ENCODE peak calls at places on chromosome 2, in four cellular contexts. N, K, X and I are unnamed samples. For H3K4me1, the result is how much of the 10 kb centered on the place peaks cover.

GRCh38 chr2:75130171-75130570 is 69.1 kb downstream of the TACR1 start:
- DNase-seq in N (no peak), K (peak), X (no peak), I (no peak)

GRCh38 chr2:174902491-174903242 is 102.5 kb downstream of the CHN1 start:
- DNase-seq in N (no peak), K (no peak), X (no peak), I (no peak)

GRCh38 chr2:86393521-86394490 is 47.4 kb upstream of the KDM3A start:
- DNase-seq in N (no peak), K (no peak), X (no peak), I (no peak)

GRCh38 chr2:215447673-215448081 is 11.8 kb upstream of the FN1 start:
- DNase-seq in N (no peak), K (no peak), X (no peak), I (no peak)

GRCh38 chr2:134247679-134248078 is 6.2 kb upstream of the MGAT5 start:
- DNase-seq in N (no peak), K (no peak), X (no peak), I (no peak)

GRCh38 chr2:15701326-15701907 is 109.7 kb downstream of the DDX1 start:
- DNase-seq in N (peak), K (no peak), X (no peak), I (no peak)

GRCh38 chr2:143893340-143893739 is 626.6 kb downstream of the ZEB2 start:
- DNase-seq in N (no peak), K (no peak), X (no peak), I (no peak)

GRCh38 chr2:119109823-119110222 is 48.7 kb downstream of the C1QL2 start:
- DNase-seq in N (no peak), K (no peak), X (no peak), I (no peak)

GRCh38 chr2:61978522-61978921 is 73.0 kb downstream of the COMMD1 start:
- DNase-seq in N (no peak), K (peak), X (no peak), I (no peak)

GRCh38 chr2:62540786-62541168 is 34.8 kb upstream of the TMEM17 start:
- DNase-seq in N (no peak), K (no peak), X (no peak), I (no peak)

GRCh38 chr2:54726431-54726830 is 3.0 kb downstream of the EML6 start:
- DNase-seq in N (no peak), K (peak), X (no peak), I (no peak)

DNA sequence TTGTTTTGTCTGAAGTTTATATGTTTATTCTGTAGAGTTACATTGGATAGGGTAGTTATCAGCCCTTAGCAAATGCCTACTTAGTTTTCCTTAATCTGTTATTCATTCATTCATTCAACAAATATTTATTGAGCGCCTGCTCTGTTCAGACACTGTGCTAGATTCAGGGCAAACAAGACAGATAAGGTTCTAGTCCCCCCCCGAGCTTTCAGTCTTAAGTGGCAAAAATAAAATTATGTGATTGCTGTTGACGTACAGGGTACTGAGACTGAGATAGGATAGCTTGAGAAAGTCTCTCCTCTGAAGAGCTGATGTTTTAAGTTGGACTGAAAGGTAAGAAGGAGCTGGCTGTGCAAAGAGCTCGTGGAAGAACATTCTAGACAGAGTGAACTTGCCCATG is 58.7 kb downstream of the CRIM1 start:
- DNase-seq in N (no peak), K (no peak), X (no peak), I (no peak)
- H3K27ac ChIP-seq in N (peak), K (no peak), X (no peak), I (peak)

DNA sequence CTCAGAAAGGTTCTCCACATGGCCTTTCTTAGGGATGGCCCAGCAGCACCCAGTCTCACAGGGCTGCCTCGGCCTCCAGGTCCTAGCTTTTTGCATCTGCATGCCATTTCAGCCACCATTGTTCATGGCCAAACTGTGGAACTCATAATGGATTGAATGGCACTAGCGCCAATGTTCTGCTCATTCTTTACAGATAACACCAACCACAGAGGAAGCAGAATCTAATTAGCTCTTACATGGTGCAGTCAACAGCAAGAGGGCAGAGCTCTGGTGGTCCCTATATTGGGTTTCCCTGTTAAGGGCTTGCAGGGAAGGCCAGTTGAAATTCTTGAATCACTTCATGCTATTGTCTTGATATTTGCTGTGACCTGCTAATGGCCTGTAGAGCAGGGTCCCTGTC is 45.6 kb downstream of the ARL4C start:
- DNase-seq in N (no peak), K (no peak), X (no peak), I (no peak)
- H3K4me1 ChIP-seq in N (half or more), K (under half), X (under half), I (under half)

GRCh38 chr2:152335016-152335850 is at the start of gene FMNL2:
- DNase-seq in N (peak), K (peak), X (peak), I (peak)
- H3K27ac ChIP-seq in N (peak), K (no peak), X (peak), I (peak)

DNA sequence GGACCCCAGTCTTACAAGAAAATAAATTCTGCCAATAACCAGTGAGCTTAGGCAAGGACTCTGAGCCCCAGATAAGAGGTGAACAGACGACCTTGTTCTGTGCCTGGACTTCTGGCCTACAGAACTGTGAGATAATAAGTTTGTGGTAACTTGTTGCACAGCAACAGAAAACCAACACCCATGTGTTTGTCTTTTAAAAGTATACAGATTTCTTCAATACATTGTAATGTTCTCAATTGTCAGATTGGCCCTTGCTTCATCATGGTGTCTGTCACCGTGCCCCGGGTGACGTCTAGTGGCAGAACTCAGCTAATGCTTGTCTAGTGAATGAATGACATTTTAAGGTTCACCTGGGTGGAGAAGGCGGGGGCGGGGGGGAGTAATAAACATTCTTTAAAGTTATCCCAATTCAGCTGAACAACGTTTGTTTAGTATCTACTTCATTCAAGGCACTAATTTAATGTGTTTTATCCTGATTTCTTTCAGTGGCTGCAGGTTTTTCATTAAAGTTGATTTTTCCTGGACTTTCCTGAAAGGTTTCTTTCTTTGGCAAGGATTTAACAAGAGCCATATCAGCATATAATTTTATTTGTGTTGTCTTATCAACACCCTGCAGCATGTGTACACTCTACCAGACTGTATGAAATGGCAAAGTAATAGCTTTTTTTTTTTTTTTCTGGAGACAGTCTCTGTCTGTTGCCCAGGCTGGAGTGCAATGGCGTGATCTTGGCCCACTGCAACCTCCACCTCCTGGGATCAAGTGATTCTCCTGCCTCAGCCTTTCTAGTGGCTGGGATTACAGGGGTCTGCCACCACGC is 123.8 kb upstream of the DLX2 start:
- DNase-seq in N (no peak), K (peak), X (no peak), I (no peak)
- H3K4me1 ChIP-seq in N (under half), K (under half), X (under half), I (under half)

GRCh38 chr2:6926071-6926732 is 9.0 kb downstream of the RNF144A start:
- DNase-seq in N (no peak), K (no peak), X (no peak), I (no peak)

GRCh38 chr2:6927753-6928152 is 10.5 kb downstream of the RNF144A start:
- DNase-seq in N (no peak), K (no peak), X (no peak), I (no peak)

GRCh38 chr2:6928452-6928851 is 11.2 kb downstream of the RNF144A start:
- DNase-seq in N (no peak), K (no peak), X (no peak), I (no peak)

GRCh38 chr2:6929196-6929874 is 12.1 kb downstream of the RNF144A start:
- DNase-seq in N (no peak), K (no peak), X (no peak), I (no peak)

DNA sequence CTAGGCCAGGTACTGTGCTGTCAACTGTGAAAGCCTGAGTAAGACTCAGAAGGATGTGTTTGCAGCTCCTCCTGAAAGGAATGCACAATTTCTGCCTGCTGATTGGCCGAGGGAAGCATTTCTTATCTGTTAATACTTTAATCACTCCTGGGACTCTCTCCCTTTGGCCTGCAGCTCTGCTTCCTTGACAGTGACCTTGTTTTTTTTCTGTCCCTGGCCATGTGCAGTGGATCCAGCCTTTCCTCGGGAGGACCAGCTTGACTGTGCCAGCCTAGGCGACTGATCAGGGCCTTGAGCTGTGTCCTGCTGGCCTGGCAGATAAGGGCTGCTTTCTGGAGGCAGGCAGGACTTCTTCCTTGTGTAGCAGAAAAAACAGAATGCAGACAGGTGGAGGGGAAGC is 10.0 kb downstream of the RNF144A start:
- DNase-seq in N (no peak), K (no peak), X (no peak), I (no peak)
- H3K27ac ChIP-seq in N (peak), K (no peak), X (no peak), I (no peak)

GRCh38 chr2:128311755-128312341 is 6.8 kb downstream of the HS6ST1 start:
- DNase-seq in N (no peak), K (no peak), X (no peak), I (no peak)
- H3K4me1 ChIP-seq in N (half or more), K (under half), X (half or more), I (under half)

GRCh38 chr2:58447586-58447985 is 206.5 kb upstream of the FANCL start:
- DNase-seq in N (no peak), K (no peak), X (no peak), I (no peak)
- H3K27ac ChIP-seq in N (no peak), K (no peak), X (no peak), I (no peak)

DNA sequence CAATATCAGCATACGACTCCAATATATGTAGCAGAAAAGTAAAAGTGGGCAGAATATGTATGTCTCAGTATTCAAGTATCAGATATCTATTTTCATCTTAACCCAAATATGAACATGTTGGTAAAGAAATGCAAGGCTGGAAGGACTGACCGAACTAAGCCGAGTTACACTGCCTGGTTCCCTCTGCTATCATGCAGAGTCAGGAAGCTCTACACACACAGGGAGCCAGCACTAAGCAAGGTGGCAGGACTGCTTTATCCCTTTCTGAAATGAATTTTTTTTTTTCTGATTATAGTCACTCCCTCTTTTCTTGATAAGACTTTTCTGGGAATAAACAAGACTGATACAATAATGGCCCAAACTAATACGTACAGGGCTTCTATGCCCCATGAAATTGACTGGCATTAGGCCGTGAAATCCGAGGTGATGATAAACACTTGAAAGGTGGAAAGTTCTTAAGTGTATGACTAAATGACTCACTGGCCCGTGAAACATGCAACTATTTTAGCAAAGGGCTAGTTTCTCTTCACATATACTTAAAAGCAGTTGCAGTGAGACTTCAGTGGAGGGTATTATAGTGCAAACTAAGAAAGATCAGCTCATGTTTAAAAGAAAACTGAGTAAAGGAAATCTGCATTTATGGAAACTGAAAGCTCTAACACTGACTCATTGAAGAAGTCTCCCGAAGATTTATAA is 14.9 kb downstream of the DPP4 start:
- DNase-seq in N (no peak), K (no peak), X (no peak), I (no peak)
- H3K4me1 ChIP-seq in N (under half), K (under half), X (under half), I (under half)

DNA sequence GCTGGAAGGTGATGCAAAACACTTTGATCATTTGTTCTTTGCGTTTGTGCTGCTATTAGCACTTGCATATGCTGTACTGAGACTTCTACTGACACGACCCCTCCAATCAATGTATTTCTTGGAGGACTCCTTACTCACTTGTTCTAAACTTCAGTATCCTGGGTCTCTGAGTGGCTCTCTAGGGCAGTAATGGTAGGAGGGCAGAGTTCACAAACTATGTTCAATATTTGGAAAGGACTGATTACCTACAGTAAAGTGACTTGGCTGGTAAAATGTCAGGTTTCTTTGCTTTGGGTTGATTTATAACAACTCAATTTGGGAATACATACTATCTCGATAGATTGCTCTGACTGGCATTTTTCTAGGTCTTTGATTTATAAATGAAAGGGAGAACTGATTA is 93.7 kb downstream of the TRIM43 start:
- DNase-seq in N (no peak), K (no peak), X (no peak), I (no peak)
- H3K27ac ChIP-seq in N (no peak), K (no peak), X (no peak), I (no peak)